ENCODE peak calls at places on chromosome 15, in ten cellular contexts. F is uterus, P is IMR-90, C is ovary, Y is heart left ventricle, G is stomach, B is transverse colon, K is esophagus squamous epithelium, O is sigmoid colon, W is endothelial cell of umbilical vein. R is an unnamed sample. For H3K36me3, the result is how much of the 10 kb centered on the place peaks cover.

GRCh38 chr15:35260961-35261360 is 175.9 kb upstream of the NANOGP8 start:
- DNase-seq in Y (no peak), O (no peak), B (no peak), F (no peak), G (no peak), C (no peak), K (no peak), P (no peak), W (no peak), R (no peak)

GRCh38 chr15:57591822-57592367 is at the start of gene MYZAP:
- DNase-seq in K (no peak), Y (peak), F (peak), B (peak), G (peak), C (peak), O (no peak), P (no peak), W (peak), R (no peak)

GRCh38 chr15:63483521-63484371 is 20.6 kb upstream of the USP3 start:
- DNase-seq in Y (no peak), F (no peak), O (no peak), C (no peak), G (no peak), K (no peak), P (no peak), W (peak), B (no peak), R (no peak)

GRCh38 chr15:35713733-35714132 is 167.8 kb upstream of the DPH6 start:
- DNase-seq in P (peak), O (no peak), F (no peak), G (no peak), B (no peak), C (no peak), W (peak), K (no peak), Y (no peak), R (no peak)

GRCh38 chr15:55282284-55282833 is 7.3 kb downstream of the RAB27A start:
- DNase-seq in K (no peak), F (no peak), P (peak), Y (no peak), C (no peak), G (no peak), B (no peak), O (no peak), W (peak), R (no peak)

GRCh38 chr15:66834863-66835557 is 133.0 kb downstream of the SMAD6 start:
- DNase-seq in K (no peak), W (no peak), O (no peak), Y (no peak), P (no peak), B (no peak), F (no peak), G (no peak), C (no peak), R (no peak)

GRCh38 chr15:81161215-81161673 is 27.2 kb downstream of the CFAP161 start:
- DNase-seq in P (no peak), F (no peak), O (no peak), B (no peak), K (no peak), W (no peak), Y (no peak), G (no peak), C (no peak), R (no peak)

GRCh38 chr15:77508541-77509505 is 88.1 kb downstream of the HMG20A start:
- DNase-seq in Y (no peak), F (no peak), O (peak), B (no peak), G (peak), P (peak), W (peak), C (no peak), K (no peak), R (no peak)

GRCh38 chr15:78205337-78205736 is 29.0 kb downstream of the ACSBG1 start:
- DNase-seq in G (no peak), O (no peak), W (no peak), Y (no peak), B (no peak), K (no peak), F (no peak), C (no peak), P (no peak), R (no peak)

GRCh38 chr15:57364282-57365007 is 11.9 kb upstream of the CGNL1 start:
- DNase-seq in K (no peak), O (peak), P (peak), G (no peak), B (no peak), F (no peak), W (peak), C (no peak), Y (no peak), R (no peak)

GRCh38 chr15:78345726-78346125 is 5.6 kb downstream of the CRABP1 start:
- DNase-seq in Y (no peak), B (no peak), W (no peak), G (no peak), K (no peak), F (no peak), C (no peak), O (no peak), P (no peak), R (no peak)

GRCh38 chr15:48385431-48385830 is 54.2 kb downstream of the DUT start:
- DNase-seq in O (no peak), K (no peak), P (peak), B (no peak), W (peak), Y (no peak), G (no peak), F (no peak), C (no peak), R (peak)

GRCh38 chr15:40285151-40285898 is 2.5 kb upstream of the ANKRD63 start:
- DNase-seq in W (peak), F (no peak), O (no peak), B (no peak), K (no peak), G (no peak), C (no peak), Y (no peak), P (no peak), R (no peak)

GRCh38 chr15:40281057-40281850 is 1.6 kb downstream of the ANKRD63 start:
- DNase-seq in F (no peak), W (no peak), Y (peak), B (no peak), G (no peak), C (no peak), P (no peak), K (no peak), O (no peak), R (no peak)

GRCh38 chr15:40283615-40284306 is 897 bp upstream of the ANKRD63 start:
- DNase-seq in P (no peak), G (no peak), B (no peak), O (no peak), C (no peak), W (no peak), K (no peak), F (no peak), Y (peak), R (no peak)

GRCh38 chr15:40282144-40282869 is 557 bp downstream of the ANKRD63 start:
- DNase-seq in C (no peak), G (peak), B (peak), P (no peak), Y (peak), O (no peak), F (no peak), K (no peak), W (peak), R (no peak)

GRCh38 chr15:40282870-40283614 is at the start of gene ANKRD63:
- DNase-seq in C (no peak), B (peak), F (no peak), G (no peak), O (no peak), W (peak), K (no peak), P (no peak), Y (peak), R (no peak)
- H3K36me3 ChIP-seq in C (under half), B (under half), F (under half), G (under half), O (under half), W (under half), K (under half), P (under half), Y (under half), R (under half)

GRCh38 chr15:58999694-59000093 is 12.2 kb downstream of the RNF111 start:
- DNase-seq in O (no peak), F (no peak), G (no peak), C (no peak), K (no peak), B (no peak), P (no peak), W (no peak), Y (no peak), R (no peak)

GRCh38 chr15:59008086-59008485 is 20.6 kb downstream of the RNF111 start:
- DNase-seq in G (no peak), F (no peak), W (no peak), Y (no peak), P (no peak), O (no peak), B (no peak), C (no peak), K (no peak), R (no peak)

GRCh38 chr15:59001946-59002345 is 14.5 kb downstream of the RNF111 start:
- DNase-seq in B (no peak), G (no peak), F (no peak), P (no peak), K (no peak), O (no peak), Y (no peak), C (no peak), W (no peak), R (no peak)

GRCh38 chr15:59005579-59005978 is 18.1 kb downstream of the RNF111 start:
- DNase-seq in Y (no peak), F (no peak), P (no peak), O (no peak), G (no peak), W (no peak), C (no peak), K (no peak), B (no peak), R (no peak)

GRCh38 chr15:59002418-59002859 is 15.0 kb downstream of the RNF111 start:
- DNase-seq in O (no peak), F (no peak), C (no peak), K (no peak), Y (no peak), B (no peak), W (no peak), P (no peak), G (no peak), R (no peak)
- H3K4me3 ChIP-seq in O (no peak), F (no peak), C (no peak), K (no peak), Y (no peak), B (no peak), W (no peak), P (no peak), G (no peak), R (no peak)

DNA sequence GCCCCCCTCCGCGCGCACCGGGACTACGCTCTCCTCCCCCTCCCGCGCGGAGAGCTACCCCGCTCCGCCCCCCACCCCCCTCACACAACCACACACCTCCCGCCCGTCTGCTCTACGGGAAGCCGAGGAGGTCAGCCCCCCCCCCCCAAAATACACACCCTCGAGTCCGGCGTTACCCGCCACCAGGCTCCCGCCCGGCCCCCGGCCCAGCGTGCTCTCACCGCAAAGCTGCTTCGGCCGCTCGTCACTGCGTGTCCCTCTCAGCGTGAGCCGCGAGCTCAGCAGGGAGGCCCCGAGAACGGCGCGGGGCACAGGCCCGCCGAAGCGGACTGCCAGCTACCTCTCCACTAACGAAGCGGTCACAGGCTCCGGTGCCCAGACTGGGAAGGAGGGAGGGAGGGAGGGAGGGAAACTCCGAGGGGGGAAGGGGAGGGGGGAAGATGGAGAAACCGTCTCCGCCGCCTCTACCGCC is 252 bp downstream of the SIN3A start:
- DNase-seq in F (no peak), G (no peak), O (no peak), K (peak), B (no peak), C (no peak), Y (no peak), P (no peak), W (no peak), R (no peak)
- TF ChIP-seq POLR2A in F (no peak), G (no peak), O (peak), K (no peak), B (no peak), C (peak), Y (no peak), P (no peak), W (no peak), R (no peak)

GRCh38 chr15:60364306-60364924 is 33.4 kb downstream of the ANXA2 start:
- DNase-seq in G (no peak), K (no peak), W (no peak), Y (no peak), C (no peak), P (no peak), O (no peak), F (no peak), B (no peak), R (no peak)

GRCh38 chr15:60363024-60363674 is 34.6 kb downstream of the ANXA2 start:
- DNase-seq in O (no peak), B (no peak), K (no peak), Y (no peak), G (no peak), P (no peak), F (peak), W (no peak), C (no peak), R (no peak)

GRCh38 chr15:60363903-60364302 is 33.9 kb downstream of the ANXA2 start:
- DNase-seq in P (no peak), W (no peak), B (no peak), C (no peak), Y (no peak), O (no peak), F (no peak), G (no peak), K (no peak), R (no peak)

GRCh38 chr15:60358935-60359672 is 38.7 kb downstream of the ANXA2 start:
- DNase-seq in C (no peak), W (peak), K (no peak), B (no peak), G (peak), Y (no peak), F (no peak), O (no peak), P (peak), R (no peak)

GRCh38 chr15:60362318-60363023 is 35.3 kb downstream of the ANXA2 start:
- DNase-seq in Y (no peak), O (no peak), C (no peak), P (peak), G (no peak), W (no peak), F (no peak), K (no peak), B (no peak), R (no peak)
- H3K36me3 ChIP-seq in Y (under half), O (under half), C (under half), P (under half), G (under half), W (under half), F (under half), K (under half), B (under half), R (under half)

GRCh38 chr15:91941871-91942270 is 88.4 kb downstream of the SLCO3A1 start:
- DNase-seq in P (no peak), G (no peak), O (no peak), W (no peak), C (no peak), B (no peak), Y (no peak), K (no peak), F (no peak), R (no peak)

GRCh38 chr15:91944334-91944733 is 90.8 kb downstream of the SLCO3A1 start:
- DNase-seq in K (no peak), Y (no peak), F (no peak), O (no peak), W (no peak), C (no peak), B (no peak), P (no peak), G (no peak), R (no peak)

GRCh38 chr15:91940466-91941381 is 87.2 kb downstream of the SLCO3A1 start:
- DNase-seq in Y (no peak), F (no peak), K (no peak), W (no peak), C (no peak), P (no peak), G (no peak), B (no peak), O (no peak), R (no peak)

GRCh38 chr15:91945385-91945784 is 91.9 kb downstream of the SLCO3A1 start:
- DNase-seq in C (no peak), K (no peak), P (no peak), Y (no peak), W (no peak), O (no peak), F (no peak), G (no peak), B (no peak), R (no peak)

GRCh38 chr15:91942676-91943417 is 89.3 kb downstream of the SLCO3A1 start:
- DNase-seq in W (no peak), K (peak), B (peak), G (peak), O (peak), F (peak), C (peak), Y (no peak), P (peak), R (peak)
- H3K4me3 ChIP-seq in W (no peak), K (peak), B (no peak), G (no peak), O (peak), F (peak), C (no peak), Y (no peak), P (no peak), R (peak)

GRCh38 chr15:40953713-40954074 is 423 bp downstream of the CHAC1 start:
- DNase-seq in P (no peak), C (peak), W (no peak), Y (no peak), G (no peak), K (no peak), B (no peak), O (no peak), F (no peak), R (no peak)

GRCh38 chr15:40955141-40955903 is 2.1 kb downstream of the CHAC1 start:
- DNase-seq in K (no peak), G (no peak), B (no peak), Y (peak), O (no peak), W (no peak), C (no peak), F (no peak), P (no peak), R (no peak)

GRCh38 chr15:40951764-40952163 is 1.5 kb upstream of the CHAC1 start:
- DNase-seq in P (no peak), B (no peak), C (no peak), W (no peak), Y (no peak), F (no peak), O (no peak), K (no peak), G (no peak), R (no peak)

GRCh38 chr15:40952301-40952900 is 870 bp upstream of the CHAC1 start:
- DNase-seq in Y (no peak), F (no peak), O (no peak), W (no peak), P (no peak), G (no peak), K (no peak), B (no peak), C (peak), R (no peak)

DNA sequence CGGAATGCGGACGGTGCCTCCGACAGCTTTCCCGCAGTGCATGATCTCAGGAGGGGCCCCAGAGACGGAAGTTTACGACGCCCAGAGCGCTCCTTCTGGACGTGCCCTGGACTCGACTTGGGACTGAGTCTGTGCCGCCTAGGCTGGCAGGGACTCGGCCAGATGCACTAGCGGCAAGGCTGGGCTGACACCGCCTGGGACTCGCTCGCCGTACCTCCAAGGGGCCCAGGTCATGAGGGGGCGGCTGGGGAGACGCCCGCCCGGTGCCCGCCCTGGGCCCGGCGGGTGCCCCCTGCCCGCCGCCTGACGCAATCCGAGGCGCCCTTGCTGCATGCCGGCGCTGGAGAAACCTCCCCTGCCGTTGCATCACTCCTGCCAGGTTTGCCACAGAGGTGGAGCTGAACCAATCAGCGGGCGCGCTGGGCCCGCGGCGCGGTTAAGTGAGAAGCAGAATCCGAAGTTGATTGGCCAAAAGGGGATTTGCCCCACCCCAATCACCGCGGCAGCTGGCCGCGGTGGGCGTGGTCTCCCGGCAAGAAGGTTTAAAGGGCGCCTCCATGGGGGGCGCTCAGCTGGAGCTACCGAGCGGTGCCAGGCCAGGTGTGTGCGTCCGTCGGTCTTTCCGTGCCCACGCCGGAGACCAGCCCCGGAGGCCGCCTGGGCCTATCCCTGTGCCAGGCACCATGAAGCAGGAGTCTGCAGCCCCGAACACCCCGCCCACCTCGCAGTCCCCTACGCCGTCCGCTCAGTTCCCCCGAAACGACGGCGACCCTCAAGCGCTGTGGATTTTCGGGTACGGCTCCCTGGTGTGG is at the start of gene CHAC1:
- DNase-seq in P (peak), F (peak), C (peak), G (peak), Y (peak), B (peak), O (peak), W (peak), K (peak), R (no peak)
- TF ChIP-seq POLR2A in P (peak), F (no peak), C (no peak), G (no peak), Y (peak), B (peak), O (peak), W (peak), K (no peak), R (peak)

GRCh38 chr15:73709671-73710070 is 25.5 kb downstream of the CD276 start:
- DNase-seq in Y (no peak), K (no peak), B (peak), W (no peak), P (no peak), O (no peak), G (no peak), C (no peak), F (no peak), R (no peak)
- H3K36me3 ChIP-seq in Y (half or more), K (under half), B (under half), W (under half), P (half or more), O (under half), G (half or more), C (under half), F (under half), R (under half)